ENCODE peak calls at places on chromosome 6, in five cellular contexts. L, D, C, K and F are unnamed samples.

GRCh38 chr6:85469276-85470022 is 19.6 kb downstream of the NT5E start:
- DNase-seq in L (no peak), D (no peak), C (no peak), K (no peak), F (no peak)

GRCh38 chr6:90120327-90120726 is 176.3 kb downstream of the BACH2 start:
- DNase-seq in L (no peak), D (no peak), C (no peak), K (no peak), F (no peak)

GRCh38 chr6:40599580-40599979 is 12.4 kb upstream of the LRFN2 start:
- DNase-seq in L (no peak), D (no peak), C (no peak), K (no peak), F (no peak)

GRCh38 chr6:134363323-134364039 is 45.6 kb upstream of the SGK1 start:
- DNase-seq in L (no peak), D (peak), C (no peak), K (no peak), F (no peak)

GRCh38 chr6:144585217-144585814 is 300.2 kb downstream of the UTRN start:
- DNase-seq in L (no peak), D (peak), C (no peak), K (no peak), F (no peak)

GRCh38 chr6:123810214-123810613 is 6.5 kb downstream of the NKAIN2 start:
- DNase-seq in L (no peak), D (no peak), C (no peak), K (no peak), F (no peak)

GRCh38 chr6:109790131-109790530 is 99.0 kb downstream of the FIG4 start:
- DNase-seq in L (no peak), D (peak), C (no peak), K (no peak), F (no peak)

GRCh38 chr6:125170376-125170775 is 16.8 kb downstream of the TPD52L1 start:
- DNase-seq in L (no peak), D (no peak), C (no peak), K (no peak), F (no peak)

GRCh38 chr6:42929928-42930360 is 664 bp downstream of the CNPY3 start:
- DNase-seq in L (no peak), D (peak), C (no peak), K (peak), F (peak)

GRCh38 chr6:14037402-14038277 is 79.9 kb upstream of the CD83 start:
- DNase-seq in L (no peak), D (no peak), C (no peak), K (no peak), F (no peak)

GRCh38 chr6:97841763-97842162 is 558.7 kb upstream of the MMS22L start:
- DNase-seq in L (no peak), D (no peak), C (no peak), K (no peak), F (no peak)

GRCh38 chr6:56033451-56033850 is 158.1 kb upstream of the BMP5 start:
- DNase-seq in L (no peak), D (no peak), C (no peak), K (no peak), F (no peak)

GRCh38 chr6:3231213-3232016 is 4.0 kb upstream of the TUBB2B start:
- DNase-seq in L (peak), D (peak), C (peak), K (no peak), F (no peak)